ENCODE peak calls at places on chromosomes 5 and 9, in eight cellular contexts. A is sigmoid colon; E is CD8-positive, alpha-beta memory T cell; T is NCI-H774; I is GDM1; R is activated CD8-positive, alpha-beta memory T cell treated with anti-CD3 and anti-CD28 coated beads for 24 hours; S is lower lobe of right lung; U is coronary artery. N is an unnamed sample.

GRCh38 chr5:69415584-69415958 is 655 bp downstream of the MARVELD2 start:
- DNase-seq in A (no peak), I (no peak), R (no peak), S (no peak), U (no peak), E (no peak), T (peak; percentile 10), N (no peak)

GRCh38 chr5:76209297-76209696 is 126.1 kb downstream of the SV2C start:
- DNase-seq in I (no peak), U (no peak), E (no peak), S (no peak), T (no peak), R (no peak), A (no peak), N (no peak)

GRCh38 chr9:121866927-121867326 is 215.5 kb downstream of the DAB2IP start:
- DNase-seq in I (no peak), E (no peak), T (no peak), S (no peak), R (no peak), A (no peak), U (no peak), N (no peak)

GRCh38 chr5:168647083-168647482 is 67.9 kb upstream of the PANK3 start:
- DNase-seq in S (no peak), A (no peak), U (no peak), R (no peak), I (no peak), T (no peak), E (no peak), N (no peak)

GRCh38 chr5:73039082-73039481 is 81.3 kb upstream of the TMEM171 start:
- DNase-seq in T (no peak), R (no peak), I (no peak), S (no peak), U (no peak), A (no peak), E (no peak), N (no peak)

GRCh38 chr5:43648499-43649124 is 45.6 kb downstream of the NNT start:
- DNase-seq in R (no peak), S (no peak), E (no peak), T (no peak), U (no peak), A (no peak), I (no peak), N (no peak)

GRCh38 chr9:69176446-69177135 is 2.5 kb downstream of the TJP2 start:
- DNase-seq in R (no peak), A (no peak), U (no peak), E (no peak), S (no peak), T (no peak), I (no peak), N (no peak)

GRCh38 chr5:177099422-177100093 is 12.8 kb downstream of the FGFR4 start:
- DNase-seq in U (no peak), A (no peak), R (no peak), E (no peak), I (no peak), T (peak; percentile 39), S (no peak), N (no peak)

GRCh38 chr9:92963831-92964606 is 16.7 kb downstream of the FGD3 start:
- DNase-seq in S (peak; percentile 70), R (peak; percentile 89), U (no peak), I (peak; percentile 68), A (no peak), E (peak; percentile 69), T (no peak), N (no peak)

GRCh38 chr9:95508968-95509850 is 7.6 kb downstream of the PTCH1 start:
- DNase-seq in T (peak; percentile 86), I (no peak), U (peak; percentile 92), E (peak; percentile 52), S (peak; percentile 81), A (peak; percentile 94), R (peak; percentile 80), N (no peak)

GRCh38 chr5:78550891-78551290 is 97.7 kb downstream of the LHFPL2 start:
- DNase-seq in E (no peak), T (no peak), R (no peak), I (no peak), S (no peak), U (no peak), A (no peak), N (no peak)

GRCh38 chr9:129235931-129236331 is 57.9 kb upstream of the IER5L start:
- DNase-seq in U (no peak), T (no peak), I (no peak), S (peak; percentile 41), E (peak; percentile 26), A (no peak), R (peak; percentile 80), N (no peak)

GRCh38 chr5:149125386-149125891 is 15.9 kb upstream of the ABLIM3 start:
- DNase-seq in S (no peak), E (no peak), U (no peak), R (no peak), A (no peak), T (no peak), I (no peak), N (peak; percentile 90)

GRCh38 chr9:99173570-99174504 is 47.9 kb downstream of the ALG2 start:
- DNase-seq in A (no peak), E (no peak), U (no peak), I (no peak), S (no peak), R (no peak), T (peak; percentile 59), N (peak; percentile 80)

GRCh38 chr9:112249277-112249676 is 74.2 kb upstream of the SUSD1 start:
- DNase-seq in T (no peak), U (no peak), E (no peak), I (no peak), A (no peak), R (no peak), S (no peak), N (no peak)

GRCh38 chr9:137813651-137814415 is 63.7 kb upstream of the CACNA1B start:
- DNase-seq in U (no peak), S (peak; percentile 76), E (no peak), I (no peak), A (no peak), T (no peak), R (no peak), N (no peak)

GRCh38 chr9:99249619-99250018 is 27.5 kb downstream of the SEC61B start:
- DNase-seq in A (no peak), I (no peak), R (no peak), U (no peak), S (no peak), E (no peak), T (no peak), N (no peak)

GRCh38 chr5:5483350-5483749 is 60.9 kb downstream of the ICE1 start:
- DNase-seq in T (no peak), U (no peak), I (no peak), R (no peak), E (no peak), S (no peak), A (no peak), N (no peak)

GRCh38 chr5:137205237-137205636 is 293.9 kb downstream of the SPOCK1 start:
- DNase-seq in U (no peak), S (no peak), R (no peak), I (no peak), T (no peak), E (no peak), A (no peak), N (no peak)

GRCh38 chr9:121779381-121780117 is 128.1 kb downstream of the DAB2IP start:
- DNase-seq in R (no peak), S (no peak), U (no peak), I (no peak), T (no peak), E (no peak), A (peak; percentile 87), N (no peak)

GRCh38 chr9:135369401-135369800 is 110.2 kb upstream of the PPP1R26 start:
- DNase-seq in I (no peak), R (no peak), S (no peak), E (no peak), U (no peak), T (no peak), A (no peak), N (no peak)

GRCh38 chr9:98523231-98523901 is 185.4 kb downstream of the GABBR2 start:
- DNase-seq in A (no peak), U (no peak), E (no peak), T (no peak), I (no peak), R (no peak), S (no peak), N (peak; percentile 45)

GRCh38 chr5:15752886-15753285 is 252.9 kb downstream of the FBXL7 start:
- DNase-seq in A (peak; percentile 72), I (no peak), U (no peak), T (no peak), E (no peak), R (no peak), S (no peak), N (no peak)

GRCh38 chr9:124016152-124017063 is 4.8 kb downstream of the LHX2 start:
- DNase-seq in U (no peak), R (no peak), I (no peak), E (no peak), S (no peak), A (no peak), T (no peak), N (no peak)

GRCh38 chr5:174306345-174307030 is 261.0 kb downstream of the NSG2 start:
- DNase-seq in U (peak; percentile 29), I (no peak), A (no peak), T (no peak), S (no peak), R (no peak), E (no peak), N (no peak)

GRCh38 chr9:121369595-121370265 is at the start of gene STOM:
- DNase-seq in T (peak; percentile 24), R (no peak), E (peak; percentile 58), S (peak; percentile 88), I (peak; percentile 68), U (peak; percentile 97), A (peak; percentile 97), N (peak; percentile 97)

GRCh38 chr9:19102181-19102630 is 498 bp downstream of the HAUS6 start:
- DNase-seq in S (peak; percentile 59), T (no peak), I (peak; percentile 7), R (peak; percentile 78), U (no peak), A (peak; percentile 72), E (peak; percentile 17), N (no peak)

GRCh38 chr5:126811515-126812198 is 34.7 kb downstream of the LMNB1 start:
- DNase-seq in R (no peak), T (no peak), I (no peak), S (no peak), U (no peak), A (no peak), E (no peak), N (no peak)

GRCh38 chr5:172088801-172089200 is 82.4 kb upstream of the FBXW11 start:
- DNase-seq in I (no peak), U (peak; percentile 43), E (no peak), S (no peak), T (no peak), A (peak; percentile 54), R (no peak), N (no peak)

GRCh38 chr9:134724231-134724911 is 82.8 kb downstream of the COL5A1 start:
- DNase-seq in T (no peak), A (peak; percentile 77), R (no peak), E (no peak), U (no peak), I (no peak), S (no peak), N (no peak)

GRCh38 chr5:72498284-72498683 is 8.9 kb downstream of the ZNF366 start:
- DNase-seq in I (no peak), R (no peak), T (no peak), S (no peak), E (no peak), U (no peak), A (no peak), N (no peak)

GRCh38 chr9:26954050-26954508 is 2.1 kb upstream of the IFT74 start:
- DNase-seq in E (no peak), R (no peak), U (no peak), S (no peak), T (no peak), A (no peak), I (peak; percentile 62), N (no peak)

GRCh38 chr9:114611516-114612271 is 603 bp downstream of the TMEM268 start:
- DNase-seq in T (peak; percentile 13), U (peak; percentile 78), I (no peak), A (peak; percentile 87), E (no peak), R (peak; percentile 85), S (peak; percentile 75), N (no peak)

GRCh38 chr9:7439355-7439978 is 360.1 kb downstream of the DMAC1 start:
- DNase-seq in U (no peak), A (no peak), E (no peak), R (no peak), T (no peak), S (no peak), I (no peak), N (no peak)